ENCODE peak calls at places on chromosomes 4 and X, in six cellular contexts. V is fibroblast of pulmonary artery, X is GM10248, J is prostate gland, U is HCT116, S is epithelial cell of proximal tubule. I is an unnamed sample.

GRCh38 chrX:153398275-153398960 is 2.7 kb downstream of the PNMA6E start:
- DNase-seq in J (no peak), S (no peak), X (no peak), U (no peak), V (no peak), I (no peak)

GRCh38 chr4:73620115-73620792 is at the start of gene RASSF6:
- DNase-seq in U (peak; percentile 55), X (peak; percentile 36), J (peak; percentile 75), S (peak; percentile 83), V (no peak), I (no peak)

GRCh38 chr4:152247271-152247975 is 288.5 kb downstream of the FBXW7 start:
- DNase-seq in X (no peak), J (no peak), U (no peak), V (no peak), S (no peak), I (no peak)

GRCh38 chrX:104707572-104707971 is 141.6 kb downstream of the IL1RAPL2 start:
- DNase-seq in X (no peak), U (no peak), V (no peak), S (no peak), J (no peak), I (no peak)

GRCh38 chr4:158801066-158801465 is 32.2 kb downstream of the FNIP2 start:
- DNase-seq in V (no peak), X (no peak), U (no peak), S (no peak), J (no peak), I (no peak)

GRCh38 chr4:115424852-115425251 is 311.4 kb upstream of the NDST4 start:
- DNase-seq in J (no peak), X (no peak), U (no peak), S (no peak), V (no peak), I (no peak)

GRCh38 chr4:48141048-48141447 is 7.0 kb upstream of the TXK start:
- DNase-seq in J (no peak), U (no peak), V (peak; percentile 68), S (no peak), X (peak; percentile 41), I (peak; percentile 16)

GRCh38 chr4:104451573-104451972 is 43.1 kb downstream of the CXXC4 start:
- DNase-seq in J (no peak), V (peak; percentile 8), U (no peak), X (no peak), S (peak; percentile 13), I (no peak)

GRCh38 chr4:82998898-82999297 is 11.7 kb downstream of the LIN54 start:
- DNase-seq in V (no peak), S (no peak), U (no peak), X (no peak), J (no peak), I (no peak)

GRCh38 chrX:154030715-154031305 is 11.1 kb upstream of the IRAK1 start:
- DNase-seq in U (no peak), V (no peak), J (no peak), S (no peak), X (no peak), I (no peak)

GRCh38 chrX:153443476-153444332 is 2.2 kb downstream of the TREX2 start:
- DNase-seq in V (no peak), X (no peak), S (no peak), U (no peak), J (no peak), I (no peak)

DNA sequence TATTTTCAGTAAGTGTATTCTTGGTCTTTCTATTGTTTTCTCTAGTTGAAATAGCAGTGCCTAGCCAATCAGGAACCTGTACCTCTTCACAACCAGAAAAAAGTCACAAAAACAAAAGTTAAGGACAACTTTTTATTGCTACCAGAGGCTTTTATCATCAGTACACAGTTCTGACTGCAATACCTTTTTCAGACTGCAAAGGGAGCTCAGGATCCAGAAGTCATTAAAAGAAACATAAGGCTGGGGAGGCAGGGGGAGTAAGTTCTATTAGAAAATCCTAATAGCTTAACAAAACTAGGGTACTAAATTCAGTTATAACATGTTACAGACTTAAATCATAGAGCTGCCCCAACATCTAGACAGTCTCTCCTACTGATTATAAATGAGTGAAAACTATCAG is 28.8 kb downstream of the CCNI start:
- DNase-seq in U (no peak), V (peak; percentile 43), X (no peak), J (no peak), S (no peak), I (no peak)
- TF ChIP-seq CTCF in U (peak; percentile 22), V (peak; percentile 44), X (peak; percentile 30), J (peak; percentile 35), S (peak; percentile 48), I (no peak)

GRCh38 chrX:38192007-38192625 is 28.6 kb downstream of the SRPX start:
- DNase-seq in X (no peak), U (no peak), S (no peak), J (peak; percentile 8), V (no peak), I (no peak)
- TF ChIP-seq CTCF in X (no peak), U (peak; percentile 20), S (peak; percentile 59), J (peak; percentile 25), V (peak; percentile 31), I (peak; percentile 32)

DNA sequence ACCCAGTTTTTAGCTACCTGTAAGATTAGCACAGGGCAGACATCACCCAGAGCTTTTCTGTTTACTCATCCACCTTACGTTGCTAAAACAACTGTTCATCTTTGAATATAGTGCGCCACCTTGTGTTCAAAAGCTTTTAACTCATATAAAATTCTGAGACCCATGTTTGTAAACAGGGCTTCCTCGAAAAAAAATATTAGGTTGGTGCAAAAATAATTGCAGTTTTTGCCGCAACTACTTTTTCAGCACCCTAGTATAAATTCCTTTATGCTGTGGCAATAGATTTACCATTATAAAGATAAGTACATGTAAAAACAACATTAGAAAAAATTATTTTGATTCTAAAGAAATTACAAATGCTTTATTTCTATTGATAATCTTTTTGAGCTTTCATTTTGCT is 147.9 kb downstream of the LRBA start:
- DNase-seq in U (peak; percentile 73), V (peak; percentile 90), S (peak; percentile 46), X (peak; percentile 68), J (peak; percentile 74), I (peak; percentile 60)
- TF ChIP-seq CTCF in U (peak; percentile 64), V (peak; percentile 45), S (peak; percentile 65), X (peak; percentile 52), J (peak; percentile 74), I (peak; percentile 34)

DNA sequence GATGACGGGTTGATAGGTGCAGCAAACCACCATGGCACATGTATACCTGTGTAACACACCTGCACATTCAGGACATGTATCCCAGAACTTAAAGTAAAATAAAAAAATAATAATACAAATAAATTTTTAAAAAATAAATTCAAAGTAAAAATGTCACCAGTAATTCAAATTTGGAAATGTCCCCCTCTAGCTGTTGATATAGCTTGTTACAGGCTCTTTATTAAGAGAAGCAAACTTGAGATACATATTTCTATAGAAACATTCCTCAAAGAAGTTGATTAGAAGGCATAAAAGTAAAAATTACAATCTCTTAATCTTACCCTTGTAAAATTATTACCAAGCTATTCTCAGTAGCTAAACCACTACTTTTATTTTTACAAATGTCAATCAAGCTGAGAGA is 1397.0 kb downstream of the FAM133A start:
- DNase-seq in J (no peak), S (no peak), X (no peak), U (no peak), V (no peak), I (no peak)
- TF ChIP-seq CTCF in J (no peak), S (peak; percentile 22), X (no peak), U (no peak), V (peak; percentile 13), I (no peak)

DNA sequence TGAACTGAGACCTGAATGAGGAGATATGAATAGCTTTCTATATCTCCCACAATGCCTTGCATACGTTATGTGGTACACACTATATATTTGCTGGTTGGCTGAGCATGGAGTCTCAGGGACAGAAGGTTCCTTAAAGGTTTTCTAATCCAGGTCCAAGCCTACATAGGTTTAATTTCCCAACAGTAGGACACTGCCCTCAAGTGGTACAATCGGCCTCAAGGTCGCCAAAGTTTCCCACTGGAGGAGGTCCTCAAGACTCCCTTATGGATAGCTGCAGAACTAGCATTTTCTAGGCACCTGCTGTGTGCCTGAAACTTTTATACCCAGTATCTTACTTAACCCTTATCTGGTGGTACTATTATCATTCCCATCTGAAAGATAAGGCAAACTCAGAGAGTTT is 21.0 kb upstream of the EFNB1 start:
- DNase-seq in V (no peak), U (peak; percentile 18), X (no peak), J (no peak), S (no peak), I (no peak)
- TF ChIP-seq CTCF in V (peak; percentile 36), U (peak; percentile 34), X (no peak), J (peak; percentile 48), S (peak; percentile 46), I (peak; percentile 37)

DNA sequence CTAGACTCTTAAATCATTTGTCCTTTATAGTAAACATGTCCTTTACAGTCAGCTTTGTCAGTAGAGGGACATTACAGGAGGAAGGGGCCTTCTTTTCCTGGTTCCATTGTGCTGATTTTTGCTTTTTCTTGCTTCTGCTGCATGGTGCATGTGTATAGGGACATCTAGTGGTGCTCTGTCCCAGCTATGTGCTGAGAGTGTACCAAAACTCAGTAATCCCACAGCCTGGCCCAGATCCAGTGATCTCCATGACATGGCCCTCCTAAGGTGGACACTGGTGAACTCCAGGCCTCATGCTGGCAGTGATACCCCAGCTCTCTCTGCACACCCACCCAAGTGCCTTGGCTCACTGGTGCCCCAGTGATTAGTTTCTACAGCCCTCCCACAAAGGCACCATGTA is 45.2 kb downstream of the MAGEB17 start:
- DNase-seq in U (peak; percentile 7), V (peak; percentile 37), X (peak; percentile 15), J (no peak), S (no peak), I (no peak)
- TF ChIP-seq CTCF in U (peak; percentile 58), V (peak; percentile 40), X (peak; percentile 17), J (no peak), S (peak; percentile 49), I (peak; percentile 31)

I was measured in HFF-Myc.